ENCODE peak calls at places on chromosome 21, in five cellular contexts. One of them, this sample, is unnamed.

GRCh38 chr21:28936721-28937120 is 56.0 kb downstream of the LTN1 start:
- DNase-seq in left colon: no peak
- DNase-seq in body of pancreas: no peak
- DNase-seq in fibroblast of mammary gland: no peak
- DNase-seq in NCI-H446 treated with DMSO at 0.1 percent for 48 hours: no peak
- DNase-seq in this sample: no peak

GRCh38 chr21:44962481-44962966 is 22.7 kb downstream of the SLX9 start:
- DNase-seq in fibroblast of mammary gland: peak; percentile 93
- DNase-seq in body of pancreas: no peak
- DNase-seq in left colon: no peak
- DNase-seq in NCI-H446 treated with DMSO at 0.1 percent for 48 hours: no peak
- DNase-seq in this sample: no peak

GRCh38 chr21:28742527-28742926 is 250.2 kb downstream of the LTN1 start:
- DNase-seq in NCI-H446 treated with DMSO at 0.1 percent for 48 hours: no peak
- DNase-seq in left colon: no peak
- DNase-seq in fibroblast of mammary gland: peak; percentile 74
- DNase-seq in body of pancreas: no peak
- DNase-seq in this sample: peak; percentile 20

GRCh38 chr21:27953328-27954045 is 986.6 kb upstream of the ADAMTS5 start:
- DNase-seq in fibroblast of mammary gland: no peak
- DNase-seq in body of pancreas: no peak
- DNase-seq in NCI-H446 treated with DMSO at 0.1 percent for 48 hours: no peak
- DNase-seq in left colon: no peak
- DNase-seq in this sample: no peak

GRCh38 chr21:28393279-28393678 is 599.4 kb downstream of the LTN1 start:
- DNase-seq in body of pancreas: peak; percentile 74
- DNase-seq in fibroblast of mammary gland: no peak
- DNase-seq in NCI-H446 treated with DMSO at 0.1 percent for 48 hours: no peak
- DNase-seq in left colon: peak; percentile 86
- DNase-seq in this sample: no peak

GRCh38 chr21:37582613-37583012 is 216.0 kb downstream of the DYRK1A start:
- DNase-seq in NCI-H446 treated with DMSO at 0.1 percent for 48 hours: peak; percentile 28
- DNase-seq in fibroblast of mammary gland: peak; percentile 73
- DNase-seq in body of pancreas: peak; percentile 27
- DNase-seq in left colon: no peak
- DNase-seq in this sample: peak; percentile 47

GRCh38 chr21:21101911-21102310 is 103.7 kb downstream of the NCAM2 start:
- DNase-seq in NCI-H446 treated with DMSO at 0.1 percent for 48 hours: peak; percentile 75
- DNase-seq in fibroblast of mammary gland: peak; percentile 49
- DNase-seq in left colon: no peak
- DNase-seq in body of pancreas: no peak
- DNase-seq in this sample: peak; percentile 67

GRCh38 chr21:29125979-29126378 is 4.5 kb upstream of the MAP3K7CL start:
- DNase-seq in body of pancreas: no peak
- DNase-seq in NCI-H446 treated with DMSO at 0.1 percent for 48 hours: no peak
- DNase-seq in fibroblast of mammary gland: no peak
- DNase-seq in left colon: no peak
- DNase-seq in this sample: no peak

GRCh38 chr21:41418956-41419680 is 6.9 kb upstream of the MX1 start:
- DNase-seq in fibroblast of mammary gland: no peak
- DNase-seq in body of pancreas: no peak
- DNase-seq in NCI-H446 treated with DMSO at 0.1 percent for 48 hours: no peak
- DNase-seq in left colon: no peak
- DNase-seq in this sample: no peak

GRCh38 chr21:16347223-16347622 is 617.4 kb downstream of the USP25 start:
- DNase-seq in NCI-H446 treated with DMSO at 0.1 percent for 48 hours: no peak
- DNase-seq in body of pancreas: no peak
- DNase-seq in fibroblast of mammary gland: no peak
- DNase-seq in left colon: no peak
- DNase-seq in this sample: no peak

GRCh38 chr21:32336711-32337110 is 38.1 kb downstream of the MRAP start:
- DNase-seq in fibroblast of mammary gland: peak; percentile 24
- DNase-seq in body of pancreas: no peak
- DNase-seq in NCI-H446 treated with DMSO at 0.1 percent for 48 hours: peak; percentile 28
- DNase-seq in left colon: no peak
- DNase-seq in this sample: no peak

GRCh38 chr21:46191257-46191685 is 7.0 kb upstream of the SPATC1L start:
- DNase-seq in body of pancreas: no peak
- DNase-seq in fibroblast of mammary gland: peak; percentile 90
- DNase-seq in left colon: no peak
- DNase-seq in NCI-H446 treated with DMSO at 0.1 percent for 48 hours: no peak
- DNase-seq in this sample: no peak

GRCh38 chr21:33101300-33102005 is 31.5 kb downstream of the OLIG1 start:
- DNase-seq in body of pancreas: no peak
- DNase-seq in NCI-H446 treated with DMSO at 0.1 percent for 48 hours: no peak
- DNase-seq in left colon: no peak
- DNase-seq in fibroblast of mammary gland: no peak
- DNase-seq in this sample: no peak

GRCh38 chr21:20802631-20803260 is 195.5 kb upstream of the NCAM2 start:
- DNase-seq in left colon: no peak
- DNase-seq in body of pancreas: no peak
- DNase-seq in fibroblast of mammary gland: no peak
- DNase-seq in NCI-H446 treated with DMSO at 0.1 percent for 48 hours: peak; percentile 53
- DNase-seq in this sample: no peak

GRCh38 chr21:43335119-43335518 is 91.8 kb downstream of the SIK1 start:
- DNase-seq in fibroblast of mammary gland: no peak
- DNase-seq in NCI-H446 treated with DMSO at 0.1 percent for 48 hours: no peak
- DNase-seq in body of pancreas: no peak
- DNase-seq in left colon: no peak
- DNase-seq in this sample: no peak

GRCh38 chr21:45295576-45296365 is 8.1 kb upstream of the POFUT2 start:
- DNase-seq in fibroblast of mammary gland: peak; percentile 75
- DNase-seq in NCI-H446 treated with DMSO at 0.1 percent for 48 hours: no peak
- DNase-seq in body of pancreas: peak; percentile 11
- DNase-seq in left colon: peak; percentile 54
- DNase-seq in this sample: no peak

GRCh38 chr21:29098156-29098555 is 24.7 kb upstream of the CCT8 start:
- DNase-seq in body of pancreas: no peak
- DNase-seq in NCI-H446 treated with DMSO at 0.1 percent for 48 hours: no peak
- DNase-seq in fibroblast of mammary gland: no peak
- DNase-seq in left colon: no peak
- DNase-seq in this sample: no peak

GRCh38 chr21:45405271-45405818 is 380 bp downstream of the COL18A1 start:
- DNase-seq in NCI-H446 treated with DMSO at 0.1 percent for 48 hours: no peak
- DNase-seq in left colon: no peak
- DNase-seq in body of pancreas: peak; percentile 35
- DNase-seq in fibroblast of mammary gland: peak; percentile 25
- DNase-seq in this sample: no peak

GRCh38 chr21:32367158-32367557 is 25.7 kb downstream of the URB1 start:
- DNase-seq in body of pancreas: no peak
- DNase-seq in fibroblast of mammary gland: peak; percentile 47
- DNase-seq in left colon: no peak
- DNase-seq in NCI-H446 treated with DMSO at 0.1 percent for 48 hours: no peak
- DNase-seq in this sample: no peak

GRCh38 chr21:45988366-45989347 is 7.1 kb downstream of the COL6A1 start:
- DNase-seq in NCI-H446 treated with DMSO at 0.1 percent for 48 hours: no peak
- DNase-seq in body of pancreas: peak; percentile 9
- DNase-seq in fibroblast of mammary gland: no peak
- DNase-seq in left colon: peak; percentile 18
- DNase-seq in this sample: no peak

GRCh38 chr21:22842875-22843274 is 1844.7 kb downstream of the NCAM2 start:
- DNase-seq in fibroblast of mammary gland: no peak
- DNase-seq in left colon: no peak
- DNase-seq in body of pancreas: no peak
- DNase-seq in NCI-H446 treated with DMSO at 0.1 percent for 48 hours: no peak
- DNase-seq in this sample: no peak

GRCh38 chr21:46121286-46122221 is 23.6 kb downstream of the COL6A2 start:
- DNase-seq in fibroblast of mammary gland: peak; percentile 29
- DNase-seq in left colon: peak; percentile 21
- DNase-seq in body of pancreas: peak; percentile 5
- DNase-seq in NCI-H446 treated with DMSO at 0.1 percent for 48 hours: no peak
- DNase-seq in this sample: no peak

GRCh38 chr21:45319461-45320211 is 31.9 kb upstream of the POFUT2 start:
- DNase-seq in fibroblast of mammary gland: no peak
- DNase-seq in body of pancreas: peak; percentile 13
- DNase-seq in left colon: no peak
- DNase-seq in NCI-H446 treated with DMSO at 0.1 percent for 48 hours: no peak
- DNase-seq in this sample: no peak

GRCh38 chr21:17976139-17976538 is 157.0 kb upstream of the C21orf91 start:
- DNase-seq in fibroblast of mammary gland: no peak
- DNase-seq in left colon: no peak
- DNase-seq in body of pancreas: no peak
- DNase-seq in NCI-H446 treated with DMSO at 0.1 percent for 48 hours: no peak
- DNase-seq in this sample: no peak

GRCh38 chr21:42317341-42317741 is 2.1 kb upstream of the TFF3 start:
- DNase-seq in left colon: peak; percentile 76
- DNase-seq in body of pancreas: no peak
- DNase-seq in NCI-H446 treated with DMSO at 0.1 percent for 48 hours: no peak
- DNase-seq in fibroblast of mammary gland: no peak
- DNase-seq in this sample: no peak

GRCh38 chr21:40563845-40564717 is 282.9 kb downstream of the DSCAM start:
- DNase-seq in left colon: no peak
- DNase-seq in fibroblast of mammary gland: no peak
- DNase-seq in body of pancreas: no peak
- DNase-seq in NCI-H446 treated with DMSO at 0.1 percent for 48 hours: no peak
- DNase-seq in this sample: no peak

GRCh38 chr21:46081862-46082637 is 15.9 kb upstream of the COL6A2 start:
- DNase-seq in left colon: no peak
- DNase-seq in body of pancreas: peak; percentile 8
- DNase-seq in NCI-H446 treated with DMSO at 0.1 percent for 48 hours: no peak
- DNase-seq in fibroblast of mammary gland: no peak
- DNase-seq in this sample: no peak

GRCh38 chr21:44872568-44873355 is 728 bp downstream of the PTTG1IP start:
- DNase-seq in body of pancreas: peak; percentile 47
- DNase-seq in fibroblast of mammary gland: peak; percentile 23
- DNase-seq in left colon: peak; percentile 59
- DNase-seq in NCI-H446 treated with DMSO at 0.1 percent for 48 hours: no peak
- DNase-seq in this sample: peak; percentile 40

GRCh38 chr21:32717851-32718316 is 9.9 kb downstream of the SYNJ1 start:
- DNase-seq in NCI-H446 treated with DMSO at 0.1 percent for 48 hours: no peak
- DNase-seq in left colon: no peak
- DNase-seq in fibroblast of mammary gland: no peak
- DNase-seq in body of pancreas: no peak
- DNase-seq in this sample: no peak

GRCh38 chr21:38954450-38955059 is 148.8 kb downstream of the ETS2 start:
- DNase-seq in body of pancreas: no peak
- DNase-seq in NCI-H446 treated with DMSO at 0.1 percent for 48 hours: no peak
- DNase-seq in fibroblast of mammary gland: no peak
- DNase-seq in left colon: peak; percentile 62
- DNase-seq in this sample: peak; percentile 3